ENCODE peak calls at places on chromosomes 5 and 9, in four cellular contexts. P is HL-60, Z is K562, S is GM12878. O is an unnamed sample.

GRCh38 chr5:140116716-140117115 is 2.8 kb downstream of the PURA start:
- DNase-seq in P (no peak), Z (peak; percentile 58), S (no peak), O (no peak)

GRCh38 chr5:150497274-150497988 is 10.5 kb upstream of the NDST1 start:
- DNase-seq in P (no peak), Z (no peak), S (no peak), O (no peak)

GRCh38 chr9:89606567-89607311 is 1.9 kb downstream of the GADD45G start:
- DNase-seq in P (no peak), Z (peak; percentile 82), S (no peak), O (no peak)

GRCh38 chr5:36261186-36261585 is 19.5 kb upstream of the NADK2 start:
- DNase-seq in P (no peak), Z (no peak), S (no peak), O (no peak)

GRCh38 chr9:116156621-116157314 is 3.2 kb downstream of the PAPPA start:
- DNase-seq in P (no peak), Z (peak; percentile 29), S (no peak), O (no peak)

GRCh38 chr9:83708515-83709158 is 879 bp upstream of the UBQLN1 start:
- DNase-seq in P (peak; percentile 78), Z (peak; percentile 86), S (no peak), O (peak; percentile 15)

GRCh38 chr5:90020575-90021535 is 388.7 kb downstream of the CETN3 start:
- DNase-seq in P (no peak), Z (no peak), S (peak; percentile 87), O (no peak)

GRCh38 chr5:44845777-44846176 is 37.0 kb downstream of the MRPS30 start:
- DNase-seq in P (no peak), Z (no peak), S (no peak), O (no peak)

GRCh38 chr5:131274341-131275063 is 10.6 kb downstream of the CDC42SE2 start:
- DNase-seq in P (no peak), Z (no peak), S (no peak), O (no peak)

GRCh38 chr5:89313044-89313443 is 430.1 kb upstream of the MEF2C start:
- DNase-seq in P (no peak), Z (no peak), S (no peak), O (no peak)

GRCh38 chr5:122741681-122742080 is 33.2 kb upstream of the SNX2 start:
- DNase-seq in P (no peak), Z (no peak), S (no peak), O (no peak)

GRCh38 chr5:57194653-57195052 is 20.8 kb downstream of the GPBP1 start:
- DNase-seq in P (no peak), Z (no peak), S (no peak), O (no peak)

GRCh38 chr5:73045623-73046022 is 74.8 kb upstream of the TMEM171 start:
- DNase-seq in P (no peak), Z (no peak), S (no peak), O (no peak)

GRCh38 chr5:100780376-100780870 is 122.7 kb downstream of the ST8SIA4 start:
- DNase-seq in P (no peak), Z (no peak), S (peak; percentile 65), O (no peak)

GRCh38 chr9:102892025-102892424 is 103.1 kb upstream of the CYLC2 start:
- DNase-seq in P (no peak), Z (no peak), S (no peak), O (no peak)

GRCh38 chr5:4228708-4229107 is 633.1 kb downstream of the IRX1 start:
- DNase-seq in P (no peak), Z (no peak), S (no peak), O (no peak)

GRCh38 chr5:178429156-178429468 is 161.1 kb downstream of the COL23A1 start:
- DNase-seq in P (no peak), Z (no peak), S (no peak), O (no peak)

GRCh38 chr9:105206821-105207699 is 37.4 kb upstream of the SLC44A1 start:
- DNase-seq in P (no peak), Z (no peak), S (no peak), O (no peak)

GRCh38 chr5:165620394-165620793 is 2115.0 kb downstream of the MAT2B start:
- DNase-seq in P (no peak), Z (no peak), S (no peak), O (no peak)
- TF ChIP-seq SPI1 in P (no peak), Z (no peak), S (no peak), O (no peak)

GRCh38 chr5:168315991-168316578 is 24.6 kb downstream of the WWC1 start:
- DNase-seq in P (no peak), Z (no peak), S (no peak), O (no peak)
- TF ChIP-seq SPI1 in P (no peak), Z (no peak), S (no peak), O (no peak)

GRCh38 chr9:77307166-77307565 is 129.8 kb downstream of the VPS13A start:
- DNase-seq in P (no peak), Z (no peak), S (no peak), O (no peak)
- TF ChIP-seq SPI1 in P (no peak), Z (no peak), S (no peak), O (no peak)

DNA sequence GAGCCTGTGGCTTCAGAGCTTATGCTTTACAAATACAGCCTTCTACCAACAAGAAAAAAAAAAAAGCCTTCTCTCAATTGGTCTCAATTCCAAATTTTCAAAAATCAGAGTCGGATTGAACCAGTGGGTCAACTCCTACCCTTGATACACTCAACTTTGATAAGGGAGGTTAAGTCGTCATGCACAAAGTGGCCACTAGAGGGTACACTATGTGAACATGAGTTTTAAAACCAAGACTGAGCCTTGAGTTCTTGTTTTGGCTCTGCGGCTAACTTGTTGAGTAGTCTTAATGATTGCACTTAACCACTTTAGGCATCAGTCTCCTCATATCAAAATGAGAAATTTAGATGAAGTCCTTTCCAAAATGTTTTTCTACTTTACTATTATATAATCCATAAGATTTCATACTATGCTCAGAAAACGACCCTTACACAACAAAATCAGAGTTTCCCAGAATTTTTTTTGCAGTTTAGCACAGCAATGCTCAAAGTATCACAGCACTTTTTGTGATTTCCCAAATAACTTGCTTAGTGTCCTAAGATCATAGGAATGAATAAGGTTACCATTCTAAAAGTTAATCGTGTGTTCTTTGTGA is 92.9 kb upstream of the MTAP start:
- DNase-seq in P (peak; percentile 16), Z (no peak), S (no peak), O (no peak)
- TF ChIP-seq SPI1 in P (no peak), Z (no peak), S (no peak), O (no peak)

DNA sequence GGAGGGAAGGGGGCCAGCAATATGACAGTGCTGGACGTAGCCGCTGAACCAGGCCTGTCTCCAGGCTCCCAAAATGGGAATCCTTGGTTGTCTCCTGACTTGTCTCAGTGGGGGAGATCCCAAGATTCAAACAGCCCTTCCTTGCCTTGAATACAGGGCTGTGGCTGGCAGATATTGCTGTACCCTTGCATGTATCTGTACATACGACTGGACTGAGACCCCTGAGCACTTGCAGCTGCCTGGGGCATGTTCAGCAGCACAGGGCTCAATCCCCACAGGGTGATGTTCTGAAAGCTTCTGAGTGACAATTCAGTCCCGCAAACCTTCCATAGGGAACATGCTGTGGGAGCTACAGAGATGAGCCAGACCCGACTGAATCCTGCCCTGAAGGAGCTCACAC is 13.3 kb downstream of the OR13J1 start:
- DNase-seq in P (no peak), Z (no peak), S (no peak), O (no peak)
- TF ChIP-seq SPI1 in P (no peak), Z (no peak), S (no peak), O (no peak)

GRCh38 chr5:135356522-135357318 is 42.3 kb downstream of the MACROH2A1 start:
- DNase-seq in P (no peak), Z (peak; percentile 17), S (no peak), O (no peak)
- TF ChIP-seq SPI1 in P (no peak), Z (no peak), S (no peak), O (no peak)